ENCODE peak calls at places on chromosomes 5 and 9, in four cellular contexts. N is HepG2, K is GM12878, Z is K562. D is an unnamed sample.

GRCh38 chr9:72789915-72790314 is 162.9 kb downstream of the ALDH1A1 start:
- DNase-seq in N (no peak), K (no peak), Z (no peak), D (no peak)

GRCh38 chr5:58986281-58986680 is 403.4 kb downstream of the RAB3C start:
- DNase-seq in N (no peak), K (no peak), Z (no peak), D (no peak)

GRCh38 chr9:123434619-123435240 is 78.7 kb downstream of the CRB2 start:
- DNase-seq in N (peak), K (no peak), Z (peak), D (peak)

GRCh38 chr9:91117959-91118651 is 243.6 kb downstream of the AUH start:
- DNase-seq in N (no peak), K (no peak), Z (peak), D (peak)

GRCh38 chr9:69466151-69466550 is 141.1 kb downstream of the ENTREP1 start:
- DNase-seq in N (no peak), K (no peak), Z (no peak), D (no peak)

GRCh38 chr5:151665584-151665982 is 21.1 kb downstream of the SPARC start:
- DNase-seq in N (no peak), K (no peak), Z (no peak), D (no peak)

GRCh38 chr5:112419050-112419595 is at the start of gene EPB41L4A:
- DNase-seq in N (no peak), K (no peak), Z (no peak), D (peak)

GRCh38 chr9:133628766-133629165 is 7.4 kb upstream of the DBH start:
- DNase-seq in N (no peak), K (no peak), Z (no peak), D (no peak)

GRCh38 chr5:72063219-72063819 is 44.0 kb upstream of the MAP1B start:
- DNase-seq in N (peak), K (no peak), Z (peak), D (peak)

GRCh38 chr5:71830626-71831539 is 111.8 kb downstream of the CARTPT start:
- DNase-seq in N (no peak), K (no peak), Z (no peak), D (no peak)

GRCh38 chr5:4189317-4189716 is 593.7 kb downstream of the IRX1 start:
- DNase-seq in N (no peak), K (no peak), Z (no peak), D (no peak)

GRCh38 chr5:140391312-140391711 is 10.3 kb upstream of the ANKHD1 start:
- DNase-seq in N (no peak), K (no peak), Z (no peak), D (no peak)
- TF ChIP-seq CREM in N (no peak), K (no peak), Z (no peak), D (no peak)

GRCh38 chr9:126383395-126384104 is 56.9 kb downstream of the MVB12B start:
- DNase-seq in N (no peak), K (no peak), Z (no peak), D (no peak)

GRCh38 chr9:126388964-126389363 is 62.3 kb downstream of the MVB12B start:
- DNase-seq in N (no peak), K (no peak), Z (no peak), D (no peak)

GRCh38 chr9:126384926-126385325 is 58.3 kb downstream of the MVB12B start:
- DNase-seq in N (no peak), K (no peak), Z (no peak), D (no peak)

GRCh38 chr9:126386814-126387213 is 60.2 kb downstream of the MVB12B start:
- DNase-seq in N (no peak), K (no peak), Z (no peak), D (no peak)

DNA sequence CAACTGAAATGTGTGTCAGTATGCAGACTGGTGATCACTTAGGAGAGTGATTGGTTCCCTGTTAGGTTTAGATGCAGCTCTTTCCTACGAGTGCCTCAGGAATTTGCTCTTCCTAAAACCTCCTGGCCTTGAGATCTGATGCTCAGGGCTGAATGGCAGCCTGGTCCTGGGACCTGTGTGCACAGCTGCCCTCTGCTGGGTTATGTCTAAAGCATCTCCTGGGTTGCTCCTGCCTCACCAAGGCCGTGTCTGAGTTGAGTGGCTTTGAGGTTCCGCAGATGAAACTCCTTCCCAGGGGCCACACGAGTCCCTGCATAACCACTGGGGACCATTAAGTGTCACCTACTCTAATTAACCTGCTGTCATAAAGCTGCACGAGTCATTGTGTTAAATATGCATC is 59.5 kb downstream of the MVB12B start:
- DNase-seq in N (peak), K (no peak), Z (no peak), D (peak)
- TF ChIP-seq CREM in N (no peak), K (no peak), Z (no peak), D (no peak)

GRCh38 chr9:6973089-6973488 is 215.3 kb downstream of the KDM4C start:
- DNase-seq in N (no peak), K (no peak), Z (no peak), D (no peak)
- TF ChIP-seq CREM in N (no peak), K (no peak), Z (no peak), D (no peak)

DNA sequence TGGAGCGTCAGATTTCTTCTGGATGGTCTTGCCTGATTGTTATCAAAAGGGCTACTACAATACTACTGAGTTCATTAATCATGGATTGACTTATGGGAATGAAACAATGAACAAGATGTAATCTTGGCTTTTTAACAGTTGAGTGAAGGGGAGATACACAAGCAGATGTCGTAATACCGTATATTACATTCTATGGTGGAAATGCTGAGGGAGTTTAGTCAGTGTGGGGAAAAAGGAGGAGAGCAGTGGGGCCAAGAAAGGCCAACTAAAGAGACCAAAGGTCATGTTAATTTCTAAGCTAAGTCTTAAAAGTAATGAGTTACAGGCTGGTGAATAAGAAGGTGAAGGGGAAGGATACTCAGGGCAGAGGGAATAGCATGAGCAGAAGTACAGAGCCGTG is 29.0 kb upstream of the PSAT1 start:
- DNase-seq in N (no peak), K (no peak), Z (no peak), D (no peak)
- TF ChIP-seq CREM in N (no peak), K (no peak), Z (no peak), D (no peak)

DNA sequence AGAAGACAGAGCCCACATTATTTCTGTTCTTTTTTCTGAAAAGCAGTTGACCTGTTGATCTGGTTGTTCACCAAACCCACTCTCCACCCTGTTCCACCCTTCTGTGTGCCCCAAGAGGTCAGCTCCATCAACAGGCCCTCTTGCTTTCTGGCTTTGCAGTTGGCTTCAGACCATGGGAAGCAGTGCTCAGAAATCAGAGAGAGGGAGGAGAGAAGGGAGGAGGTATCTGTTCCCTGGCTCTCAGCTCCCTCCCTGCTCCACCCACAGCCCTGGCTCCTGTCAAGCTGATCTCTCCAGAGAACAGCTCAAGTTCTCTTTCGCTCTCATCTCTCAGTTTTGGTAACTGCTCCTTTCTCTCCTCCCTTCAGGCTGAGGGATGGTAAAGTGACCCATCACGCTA is 144.2 kb upstream of the RAI14 start:
- DNase-seq in N (no peak), K (no peak), Z (no peak), D (no peak)
- TF ChIP-seq CREM in N (no peak), K (no peak), Z (no peak), D (no peak)

GRCh38 chr9:132015866-132016265 is 63.8 kb downstream of the MED27 start:
- DNase-seq in N (no peak), K (no peak), Z (no peak), D (no peak)

GRCh38 chr9:132011896-132012295 is 67.8 kb downstream of the MED27 start:
- DNase-seq in N (no peak), K (no peak), Z (no peak), D (no peak)

GRCh38 chr9:132012704-132013345 is 66.8 kb downstream of the MED27 start:
- DNase-seq in N (peak), K (no peak), Z (no peak), D (no peak)

GRCh38 chr9:132011309-132011708 is 68.4 kb downstream of the MED27 start:
- DNase-seq in N (no peak), K (no peak), Z (no peak), D (no peak)

GRCh38 chr9:132014218-132014800 is 65.4 kb downstream of the MED27 start:
- DNase-seq in N (no peak), K (no peak), Z (no peak), D (no peak)
- TF ChIP-seq CREM in N (no peak), K (no peak), Z (no peak), D (no peak)

GRCh38 chr5:181259974-181260719 is 796 bp downstream of the TRIM52 start:
- DNase-seq in N (no peak), K (no peak), Z (no peak), D (no peak)

GRCh38 chr5:181259283-181259682 is 1.7 kb downstream of the TRIM52 start:
- DNase-seq in N (no peak), K (no peak), Z (no peak), D (no peak)

GRCh38 chr5:181258576-181258975 is 2.4 kb downstream of the TRIM52 start:
- DNase-seq in N (no peak), K (no peak), Z (no peak), D (no peak)

GRCh38 chr5:181255276-181255675 is 5.7 kb downstream of the TRIM52 start:
- DNase-seq in N (no peak), K (no peak), Z (no peak), D (no peak)

GRCh38 chr5:181255836-181256578 is 4.9 kb downstream of the TRIM52 start:
- DNase-seq in N (no peak), K (no peak), Z (no peak), D (no peak)
- TF ChIP-seq CREM in N (no peak), K (no peak), Z (no peak), D (no peak)

GRCh38 chr9:104682642-104683041 is 11.7 kb upstream of the OR13D1 start:
- DNase-seq in N (peak), K (peak), Z (peak), D (no peak)
- TF ChIP-seq CREM in N (no peak), K (no peak), Z (no peak), D (no peak)

DNA sequence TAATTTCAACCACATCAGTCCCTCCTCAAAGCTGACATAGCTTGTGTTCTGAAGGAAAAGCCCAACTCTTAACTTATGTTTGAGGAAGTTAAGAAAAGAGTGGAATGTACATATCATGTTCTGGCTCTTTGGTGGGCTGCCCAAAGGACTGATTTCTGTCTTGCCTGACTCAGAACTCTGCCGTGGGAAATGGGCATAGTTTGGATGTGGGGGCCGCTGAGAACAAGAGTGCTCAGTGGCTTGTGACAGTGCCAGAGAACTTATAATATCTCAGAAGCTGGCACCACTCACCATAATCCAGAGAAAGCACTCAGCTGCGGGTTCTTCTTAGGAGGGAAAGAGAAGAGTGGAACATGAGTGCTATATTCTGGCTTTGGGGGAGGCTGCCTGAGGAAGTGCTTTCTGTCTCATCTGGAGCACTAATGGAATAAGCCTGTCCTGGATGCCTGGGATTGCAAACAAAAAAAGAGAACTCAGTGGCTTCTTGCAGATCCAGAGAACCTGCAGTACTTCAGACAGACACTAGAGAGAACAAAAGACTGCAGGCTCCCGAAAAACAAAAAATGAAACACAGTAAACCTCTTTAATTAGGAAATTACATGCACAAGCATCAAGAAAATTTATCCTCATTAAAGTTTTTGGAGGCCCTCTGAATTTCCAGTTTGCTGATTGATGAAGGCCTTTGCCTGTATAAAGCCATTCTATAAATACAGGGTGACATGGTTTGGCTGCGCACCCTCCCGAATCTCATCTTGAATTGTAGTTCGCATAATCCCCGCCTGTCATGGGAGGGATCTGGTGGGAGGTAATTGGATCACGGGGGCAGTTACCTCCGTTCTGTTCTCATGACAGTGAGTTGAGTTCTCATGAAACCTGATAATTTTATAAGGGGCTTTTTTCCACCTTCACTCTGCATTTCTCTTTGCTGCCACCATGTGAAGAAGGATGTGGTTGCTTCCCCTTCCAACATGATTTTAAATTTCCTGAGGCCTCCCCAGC is 207.0 kb downstream of the DMAC1 start:
- DNase-seq in N (no peak), K (no peak), Z (no peak), D (no peak)
- TF ChIP-seq CREM in N (no peak), K (no peak), Z (no peak), D (no peak)